ENCODE peak calls at places on chromosomes 16 and 17, in ten cellular contexts. One of them, this sample, is unnamed.

GRCh38 chr17:79619636-79620206 is 8.9 kb upstream of the RBFOX3 start:
- DNase-seq in GM12878: no peak
- DNase-seq in HCT116: no peak
- DNase-seq in upper lobe of left lung: peak
- DNase-seq in transverse colon: peak
- DNase-seq in Panc1: no peak
- DNase-seq in breast epithelium: no peak
- DNase-seq in SK-N-SH: peak
- DNase-seq in sigmoid colon: peak
- DNase-seq in spleen: peak
- DNase-seq in this sample: no peak

GRCh38 chr17:58200024-58200633 is 7.6 kb downstream of the EPX start:
- DNase-seq in GM12878: no peak
- DNase-seq in HCT116: peak
- DNase-seq in upper lobe of left lung: peak
- DNase-seq in transverse colon: peak
- DNase-seq in Panc1: no peak
- DNase-seq in breast epithelium: no peak
- DNase-seq in SK-N-SH: peak
- DNase-seq in sigmoid colon: peak
- DNase-seq in spleen: peak
- DNase-seq in this sample: peak

GRCh38 chr16:74868501-74868900 is 93.9 kb upstream of the FA2H start:
- DNase-seq in GM12878: no peak
- DNase-seq in HCT116: no peak
- DNase-seq in upper lobe of left lung: no peak
- DNase-seq in transverse colon: no peak
- DNase-seq in Panc1: no peak
- DNase-seq in breast epithelium: no peak
- DNase-seq in SK-N-SH: no peak
- DNase-seq in sigmoid colon: no peak
- DNase-seq in spleen: no peak
- DNase-seq in this sample: no peak

GRCh38 chr16:11449716-11450115 is 104.5 kb downstream of the RMI2 start:
- DNase-seq in GM12878: no peak
- DNase-seq in HCT116: no peak
- DNase-seq in upper lobe of left lung: no peak
- DNase-seq in transverse colon: no peak
- DNase-seq in Panc1: no peak
- DNase-seq in breast epithelium: no peak
- DNase-seq in SK-N-SH: no peak
- DNase-seq in sigmoid colon: no peak
- DNase-seq in spleen: peak
- DNase-seq in this sample: no peak

GRCh38 chr16:88835383-88835782 is 21.4 kb downstream of the GALNS start:
- DNase-seq in GM12878: no peak
- DNase-seq in HCT116: no peak
- DNase-seq in upper lobe of left lung: no peak
- DNase-seq in transverse colon: peak
- DNase-seq in Panc1: no peak
- DNase-seq in breast epithelium: no peak
- DNase-seq in SK-N-SH: no peak
- DNase-seq in sigmoid colon: peak
- DNase-seq in spleen: no peak
- DNase-seq in this sample: no peak

GRCh38 chr16:17382949-17383348 is 87.8 kb downstream of the XYLT1 start:
- DNase-seq in GM12878: no peak
- DNase-seq in HCT116: no peak
- DNase-seq in upper lobe of left lung: peak
- DNase-seq in transverse colon: peak
- DNase-seq in Panc1: no peak
- DNase-seq in breast epithelium: no peak
- DNase-seq in SK-N-SH: no peak
- DNase-seq in sigmoid colon: no peak
- DNase-seq in spleen: no peak
- DNase-seq in this sample: no peak

GRCh38 chr17:76899414-76899813 is 31.2 kb downstream of the MGAT5B start:
- DNase-seq in GM12878: no peak
- DNase-seq in HCT116: no peak
- DNase-seq in upper lobe of left lung: no peak
- DNase-seq in transverse colon: no peak
- DNase-seq in Panc1: no peak
- DNase-seq in breast epithelium: no peak
- DNase-seq in SK-N-SH: no peak
- DNase-seq in sigmoid colon: no peak
- DNase-seq in spleen: no peak
- DNase-seq in this sample: no peak

GRCh38 chr16:84898447-84898846 is 78.7 kb downstream of the CRISPLD2 start:
- DNase-seq in GM12878: no peak
- DNase-seq in HCT116: no peak
- DNase-seq in upper lobe of left lung: no peak
- DNase-seq in transverse colon: no peak
- DNase-seq in Panc1: no peak
- DNase-seq in breast epithelium: no peak
- DNase-seq in SK-N-SH: no peak
- DNase-seq in sigmoid colon: no peak
- DNase-seq in spleen: peak
- DNase-seq in this sample: no peak

DNA sequence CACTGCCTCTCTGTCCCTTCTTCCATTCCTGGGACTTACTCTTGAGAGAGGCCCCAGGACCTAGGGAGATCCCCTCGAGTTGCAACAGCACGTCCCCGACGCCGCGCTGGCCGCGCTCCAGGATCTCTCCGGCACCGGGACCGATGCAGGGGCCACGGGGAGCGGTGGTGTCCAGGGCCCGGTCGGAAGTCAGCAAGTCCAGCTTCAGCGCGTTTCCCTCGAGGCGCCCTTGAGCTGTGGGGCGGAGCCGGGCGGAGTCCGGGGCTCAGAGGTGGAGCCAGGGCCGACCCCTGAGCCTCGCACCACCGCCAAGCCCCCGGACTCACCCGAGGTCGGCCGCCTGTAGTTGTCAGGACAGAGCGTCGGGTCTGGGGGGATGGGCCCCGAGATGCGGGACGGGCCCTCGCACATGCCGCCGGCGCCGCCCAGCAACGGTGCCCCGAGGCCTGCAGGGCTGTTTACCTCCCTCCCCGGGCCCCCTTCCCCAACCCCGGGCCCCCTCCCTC is 465 bp downstream of the ENKD1 start:
- DNase-seq in GM12878: no peak
- DNase-seq in HCT116: no peak
- DNase-seq in upper lobe of left lung: peak
- DNase-seq in transverse colon: peak
- DNase-seq in Panc1: no peak
- DNase-seq in breast epithelium: no peak
- DNase-seq in SK-N-SH: peak
- DNase-seq in sigmoid colon: peak
- DNase-seq in spleen: peak
- DNase-seq in this sample: no peak
- TF ChIP-seq POLR2AphosphoS5 in GM12878: no peak
- TF ChIP-seq POLR2AphosphoS5 in HCT116: peak
- TF ChIP-seq POLR2AphosphoS5 in upper lobe of left lung: no peak
- TF ChIP-seq POLR2AphosphoS5 in transverse colon: no peak
- TF ChIP-seq POLR2AphosphoS5 in Panc1: no peak
- TF ChIP-seq POLR2AphosphoS5 in breast epithelium: no peak
- TF ChIP-seq POLR2AphosphoS5 in SK-N-SH: no peak
- TF ChIP-seq POLR2AphosphoS5 in sigmoid colon: no peak
- TF ChIP-seq POLR2AphosphoS5 in spleen: peak
- TF ChIP-seq POLR2AphosphoS5 in this sample: no peak

DNA sequence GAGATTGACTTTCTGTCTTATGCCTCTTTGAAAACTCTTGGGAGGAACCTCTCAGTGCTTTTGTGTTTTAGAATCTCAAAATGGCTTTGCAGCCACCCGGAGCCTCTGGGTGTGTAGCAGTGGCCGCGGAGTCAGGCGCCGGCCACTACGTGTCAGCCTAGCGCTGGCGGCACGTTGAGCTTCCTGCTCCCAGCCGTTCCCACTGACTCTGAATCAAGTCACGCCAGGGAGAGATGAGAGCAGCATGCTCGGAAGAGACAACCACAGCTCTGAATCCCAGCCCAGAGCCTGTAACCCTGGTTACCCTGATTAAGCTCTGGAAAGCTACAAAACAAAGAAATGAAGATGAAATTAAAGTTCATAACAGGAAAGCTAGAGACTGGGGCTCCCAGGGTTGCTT is 97.4 kb upstream of the CACNG5 start:
- DNase-seq in GM12878: no peak
- DNase-seq in HCT116: no peak
- DNase-seq in upper lobe of left lung: no peak
- DNase-seq in transverse colon: no peak
- DNase-seq in Panc1: no peak
- DNase-seq in breast epithelium: no peak
- DNase-seq in SK-N-SH: no peak
- DNase-seq in sigmoid colon: peak
- DNase-seq in spleen: no peak
- DNase-seq in this sample: no peak
- TF ChIP-seq CTCF in GM12878: no peak
- TF ChIP-seq CTCF in HCT116: no peak
- TF ChIP-seq CTCF in upper lobe of left lung: no peak
- TF ChIP-seq CTCF in transverse colon: no peak
- TF ChIP-seq CTCF in Panc1: no peak
- TF ChIP-seq CTCF in breast epithelium: no peak
- TF ChIP-seq CTCF in SK-N-SH: no peak
- TF ChIP-seq CTCF in sigmoid colon: no peak
- TF ChIP-seq CTCF in spleen: no peak
- TF ChIP-seq CTCF in this sample: no peak

DNA sequence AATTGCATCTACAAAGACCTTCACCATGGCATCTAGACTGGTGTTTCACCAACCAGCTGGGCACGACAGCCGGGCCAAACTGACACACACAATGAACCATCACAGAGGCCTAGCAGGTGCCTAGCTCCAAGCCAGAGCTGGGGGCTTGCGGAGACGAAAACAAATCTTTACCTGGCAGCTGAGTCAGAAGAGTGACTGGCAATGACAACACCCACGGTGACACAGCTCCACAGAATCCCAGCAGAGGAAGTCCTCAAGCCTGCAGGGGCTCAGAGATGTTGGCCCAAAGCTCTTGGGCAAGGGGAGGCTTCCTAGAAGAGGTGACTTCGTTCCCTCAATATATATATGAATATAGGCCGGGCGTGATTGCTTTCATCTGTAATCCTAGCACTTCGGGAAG is 5.1 kb downstream of the MMP25 start:
- DNase-seq in GM12878: no peak
- DNase-seq in HCT116: no peak
- DNase-seq in upper lobe of left lung: peak
- DNase-seq in transverse colon: no peak
- DNase-seq in Panc1: no peak
- DNase-seq in breast epithelium: no peak
- DNase-seq in SK-N-SH: no peak
- DNase-seq in sigmoid colon: no peak
- DNase-seq in spleen: no peak
- DNase-seq in this sample: no peak
- TF ChIP-seq POLR2AphosphoS5 in GM12878: no peak
- TF ChIP-seq POLR2AphosphoS5 in HCT116: no peak
- TF ChIP-seq POLR2AphosphoS5 in upper lobe of left lung: peak
- TF ChIP-seq POLR2AphosphoS5 in transverse colon: no peak
- TF ChIP-seq POLR2AphosphoS5 in Panc1: no peak
- TF ChIP-seq POLR2AphosphoS5 in breast epithelium: no peak
- TF ChIP-seq POLR2AphosphoS5 in SK-N-SH: no peak
- TF ChIP-seq POLR2AphosphoS5 in sigmoid colon: no peak
- TF ChIP-seq POLR2AphosphoS5 in spleen: peak
- TF ChIP-seq POLR2AphosphoS5 in this sample: no peak

DNA sequence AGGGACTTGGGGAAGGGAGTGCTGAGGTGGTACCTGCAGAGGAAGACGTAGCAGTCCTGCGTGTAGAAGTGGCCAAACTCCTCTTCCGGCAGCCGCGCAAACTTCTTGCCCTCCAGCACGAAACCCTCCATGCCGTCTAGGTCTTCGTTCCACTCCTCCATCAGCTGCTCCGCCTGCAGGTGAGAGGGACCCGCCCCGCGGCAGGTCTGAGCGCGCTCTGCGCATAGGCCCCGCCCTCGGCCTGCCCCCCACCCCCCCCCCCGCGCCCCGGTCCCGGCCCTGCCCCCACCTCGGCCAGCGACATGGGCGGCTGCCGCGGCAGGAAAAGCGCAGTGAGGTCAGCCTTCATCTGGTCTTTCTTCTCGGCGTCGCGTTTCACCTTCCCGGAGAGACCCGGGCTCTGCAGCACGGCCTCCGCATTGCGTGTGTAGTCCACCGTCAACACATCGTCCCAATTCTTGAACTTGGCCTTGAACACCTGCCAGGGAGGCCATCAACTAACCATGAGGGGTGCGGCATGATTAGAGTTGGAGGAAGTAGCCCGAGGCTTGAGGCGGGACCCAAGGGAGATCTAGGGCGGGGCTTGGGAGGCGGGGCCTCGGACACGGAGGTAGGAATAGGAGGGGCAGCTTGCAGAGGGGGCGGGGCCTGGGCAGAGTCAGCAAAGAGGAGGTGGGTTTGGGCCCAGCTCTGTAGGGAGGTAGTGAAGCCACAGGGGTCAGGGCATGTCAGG is 11.5 kb downstream of the FLII start:
- DNase-seq in GM12878: no peak
- DNase-seq in HCT116: no peak
- DNase-seq in upper lobe of left lung: peak
- DNase-seq in transverse colon: peak
- DNase-seq in Panc1: no peak
- DNase-seq in breast epithelium: peak
- DNase-seq in SK-N-SH: peak
- DNase-seq in sigmoid colon: peak
- DNase-seq in spleen: peak
- DNase-seq in this sample: peak
- TF ChIP-seq CTCF in GM12878: no peak
- TF ChIP-seq CTCF in HCT116: no peak
- TF ChIP-seq CTCF in upper lobe of left lung: no peak
- TF ChIP-seq CTCF in transverse colon: no peak
- TF ChIP-seq CTCF in Panc1: no peak
- TF ChIP-seq CTCF in breast epithelium: no peak
- TF ChIP-seq CTCF in SK-N-SH: no peak
- TF ChIP-seq CTCF in sigmoid colon: no peak
- TF ChIP-seq CTCF in spleen: no peak
- TF ChIP-seq CTCF in this sample: no peak

This sample was measured in stomach.